ENCODE peak calls at places on chromosomes 2 and 18, in four cellular contexts. U is fibroblast of lung, P is sigmoid colon, L is mammary epithelial cell. K is an unnamed sample.

GRCh38 chr2:40955635-40956034 is 503.7 kb upstream of the SLC8A1 start:
- DNase-seq in U (no peak), P (no peak), L (no peak), K (peak)

GRCh38 chr2:230779141-230779523 is 66.5 kb downstream of the CAB39 start:
- DNase-seq in U (no peak), P (no peak), L (no peak), K (no peak)

GRCh38 chr18:9690418-9691178 is 17.5 kb upstream of the RAB31 start:
- DNase-seq in U (peak), P (no peak), L (no peak), K (no peak)

GRCh38 chr18:33369711-33370449 is 70.6 kb downstream of the CCDC178 start:
- DNase-seq in U (no peak), P (no peak), L (peak), K (no peak)

GRCh38 chr18:48785091-48785614 is 165.6 kb downstream of the SMAD7 start:
- DNase-seq in U (no peak), P (peak), L (no peak), K (no peak)

GRCh38 chr2:168894720-168895119 is 4.5 kb upstream of the SPC25 start:
- DNase-seq in U (no peak), P (no peak), L (no peak), K (no peak)

GRCh38 chr18:31819106-31819924 is 58.6 kb upstream of the SLC25A52 start:
- DNase-seq in U (peak), P (no peak), L (peak), K (peak)

GRCh38 chr2:235849489-235849888 is 318.7 kb downstream of the GBX2 start:
- DNase-seq in U (no peak), P (no peak), L (no peak), K (no peak)

GRCh38 chr18:58993260-58993659 is 128.6 kb downstream of the ZNF532 start:
- DNase-seq in U (peak), P (no peak), L (peak), K (peak)

GRCh38 chr2:120845281-120845680 is 109.6 kb downstream of the GLI2 start:
- DNase-seq in U (peak), P (peak), L (no peak), K (peak)

GRCh38 chr18:80200932-80201672 is 46.2 kb downstream of the PARD6G start:
- DNase-seq in U (no peak), P (peak), L (no peak), K (no peak)

GRCh38 chr2:142868281-142868762 is 9.1 kb upstream of the KYNU start:
- DNase-seq in U (no peak), P (peak), L (peak), K (no peak)

GRCh38 chr2:200567932-200568331 is 17.9 kb upstream of the AOX1 start:
- DNase-seq in U (no peak), P (no peak), L (no peak), K (no peak)

GRCh38 chr18:39620551-39621168 is 2055.1 kb upstream of the CELF4 start:
- DNase-seq in U (no peak), P (no peak), L (no peak), K (peak)

GRCh38 chr2:149224458-149224857 is 105.9 kb upstream of the LYPD6 start:
- DNase-seq in U (no peak), P (no peak), L (no peak), K (no peak)

GRCh38 chr18:71442830-71443229 is 1101.3 kb downstream of the CBLN2 start:
- DNase-seq in U (peak), P (no peak), L (no peak), K (peak)

GRCh38 chr2:43190305-43191052 is 35.9 kb downstream of the ZFP36L2 start:
- DNase-seq in U (no peak), P (no peak), L (no peak), K (no peak)

GRCh38 chr2:144747571-144747970 is 227.7 kb upstream of the ZEB2 start:
- DNase-seq in U (no peak), P (no peak), L (no peak), K (no peak)

GRCh38 chr2:68889500-68889899 is 18.3 kb upstream of the BMP10 start:
- DNase-seq in U (peak), P (no peak), L (no peak), K (peak)

DNA sequence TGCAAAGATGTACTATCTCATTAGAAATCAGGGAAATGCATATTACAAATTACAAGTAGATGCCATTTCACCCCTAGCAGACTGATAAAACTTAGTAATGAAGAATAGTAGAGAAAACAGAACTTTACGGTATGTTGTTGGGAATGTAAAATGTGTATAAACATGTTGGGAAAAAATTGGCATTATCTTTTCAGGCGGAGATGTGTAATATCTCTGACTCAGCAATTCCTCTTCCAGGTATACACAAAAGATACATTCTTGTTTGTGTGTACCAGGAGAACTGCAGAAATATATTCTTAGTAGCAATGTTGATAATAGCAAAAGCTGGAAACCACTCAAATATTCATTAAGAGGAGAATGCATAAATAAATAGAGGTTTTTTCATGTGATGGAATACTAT is 204.5 kb downstream of the LPIN1 start:
- DNase-seq in U (no peak), P (no peak), L (peak), K (no peak)
- H3K4me3 ChIP-seq in U (no peak), P (no peak), L (no peak), K (no peak)

GRCh38 chr2:150530168-150530567 is 42.7 kb upstream of the RND3 start:
- DNase-seq in U (no peak), P (no peak), L (no peak), K (no peak)

GRCh38 chr2:150526827-150527226 is 39.4 kb upstream of the RND3 start:
- DNase-seq in U (peak), P (no peak), L (peak), K (peak)

GRCh38 chr2:150526006-150526405 is 38.5 kb upstream of the RND3 start:
- DNase-seq in U (no peak), P (no peak), L (peak), K (no peak)

GRCh38 chr2:150531626-150532419 is 44.4 kb upstream of the RND3 start:
- DNase-seq in U (no peak), P (no peak), L (peak), K (no peak)

DNA sequence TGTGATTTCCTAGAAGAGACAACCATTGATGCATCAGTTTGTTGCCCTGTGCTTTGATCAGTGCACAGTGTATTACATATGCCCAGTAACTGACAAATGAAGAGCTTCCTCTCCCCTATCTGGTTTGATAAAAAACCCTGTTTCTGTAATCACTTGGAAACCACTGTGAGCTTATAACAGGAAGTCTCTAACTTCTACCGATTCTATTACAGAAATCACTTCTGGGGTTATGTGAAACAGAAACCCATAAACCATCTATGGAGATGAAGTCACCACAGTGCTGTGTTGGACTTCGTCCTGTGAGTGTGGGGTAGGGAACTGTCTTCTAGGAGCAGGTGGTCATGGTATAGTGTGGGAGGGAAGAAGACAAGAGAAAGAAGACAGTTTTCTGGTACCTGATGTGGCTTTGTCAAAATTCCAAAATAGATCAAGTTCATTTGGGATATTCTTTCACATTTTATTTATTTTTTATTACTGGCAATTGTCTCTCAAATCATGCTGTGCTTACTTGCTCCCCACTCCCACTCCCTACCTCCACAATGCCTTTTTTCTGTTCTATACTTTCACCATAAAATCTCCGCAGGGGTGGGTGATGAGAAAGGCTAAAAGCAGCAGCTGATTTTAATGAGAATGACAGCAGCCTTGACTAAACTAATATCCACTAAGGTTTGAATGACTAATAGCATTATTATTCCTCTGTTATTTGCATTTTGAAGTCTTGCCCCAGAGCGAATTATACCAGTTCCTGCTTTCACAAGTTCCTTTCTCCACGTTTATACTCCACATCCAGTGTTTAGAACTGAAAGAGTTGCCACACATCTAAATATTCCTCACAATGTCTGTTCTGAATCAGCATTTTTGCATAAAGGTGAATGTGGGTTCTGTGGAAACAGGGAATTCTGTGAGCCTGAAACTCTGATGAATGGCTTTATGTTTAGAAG is 41.7 kb upstream of the RND3 start:
- DNase-seq in U (peak), P (no peak), L (peak), K (peak)
- H3K4me3 ChIP-seq in U (no peak), P (no peak), L (no peak), K (no peak)

GRCh38 chr2:241546771-241547498 is 11.6 kb upstream of the BOK start:
- DNase-seq in U (peak), P (no peak), L (no peak), K (peak)
- H3K4me3 ChIP-seq in U (no peak), P (no peak), L (no peak), K (peak)

GRCh38 chr18:52337286-52337685 is 2.7 kb upstream of the DCC start:
- DNase-seq in U (peak), P (no peak), L (peak), K (peak)

GRCh38 chr18:52343138-52343537 is 3.1 kb downstream of the DCC start:
- DNase-seq in U (peak), P (no peak), L (no peak), K (peak)

GRCh38 chr18:52340466-52341378 is 725 bp downstream of the DCC start:
- DNase-seq in U (peak), P (no peak), L (peak), K (peak)

GRCh38 chr18:52341617-52342381 is 1.8 kb downstream of the DCC start:
- DNase-seq in U (peak), P (no peak), L (peak), K (peak)

DNA sequence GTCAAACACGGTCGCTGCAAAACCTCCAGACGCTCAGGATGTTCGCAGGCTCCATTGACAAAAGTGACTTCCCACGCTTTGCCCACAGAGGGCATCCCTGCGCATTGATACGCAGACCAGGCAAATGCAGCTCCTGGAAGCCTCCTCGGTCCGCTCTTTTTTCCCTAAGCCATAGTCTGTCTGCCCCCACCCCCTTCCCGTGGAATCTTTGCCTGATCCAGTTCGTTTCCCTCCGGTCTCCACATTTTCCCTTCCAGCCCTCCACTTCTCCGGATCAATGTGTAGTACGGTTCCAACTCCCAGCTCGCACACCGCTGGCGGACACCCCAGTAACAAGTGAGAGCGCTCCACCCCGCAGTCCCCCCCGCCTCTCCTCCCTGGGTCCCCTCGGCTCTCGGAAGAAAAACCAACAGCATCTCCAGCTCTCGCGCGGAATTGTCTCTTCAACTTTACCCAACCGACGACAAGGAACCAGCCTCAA is at the start of gene DCC:
- DNase-seq in U (peak), P (no peak), L (peak), K (peak)
- H3K4me3 ChIP-seq in U (peak), P (peak), L (peak), K (peak)

K was measured in fibroblast of pulmonary artery.